ENCODE peak calls at places on chromosomes 3 and 15, in eight cellular contexts. Q, G, A, M, P, F, H and E are unnamed samples.
A peak's percentile ranks its signal among the peaks of the same experiment; 100 is the strongest.

GRCh38 chr3:55453871-55454496 is 33.1 kb downstream of the WNT5A start:
- DNase-seq in Q (no peak), G (no peak), A (no peak), M (no peak), P (no peak), F (no peak), H (no peak), E (no peak)

GRCh38 chr3:73007992-73008712 is 11.5 kb downstream of the PPP4R2 start:
- DNase-seq in Q (no peak), G (no peak), A (no peak), M (no peak), P (no peak), F (no peak), H (no peak), E (no peak)

GRCh38 chr15:65165875-65166274 is 19.3 kb downstream of the CLPX start:
- DNase-seq in Q (no peak), G (no peak), A (no peak), M (no peak), P (no peak), F (no peak), H (no peak), E (no peak)

GRCh38 chr3:33250712-33251111 is 26.5 kb upstream of the FBXL2 start:
- DNase-seq in Q (no peak), G (no peak), A (no peak), M (peak; percentile 14), P (no peak), F (no peak), H (no peak), E (no peak)

GRCh38 chr3:141334627-141335250 is 33.6 kb upstream of the ZBTB38 start:
- DNase-seq in Q (no peak), G (no peak), A (no peak), M (no peak), P (no peak), F (no peak), H (no peak), E (no peak)

GRCh38 chr15:58474741-58475323 is 43.0 kb downstream of the LIPC start:
- DNase-seq in Q (no peak), G (no peak), A (no peak), M (no peak), P (no peak), F (no peak), H (no peak), E (peak; percentile 47)

GRCh38 chr3:107392549-107393165 is 15.4 kb downstream of the CCDC54 start:
- DNase-seq in Q (no peak), G (no peak), A (no peak), M (peak; percentile 54), P (no peak), F (no peak), H (no peak), E (no peak)

GRCh38 chr3:16148783-16149182 is 25.7 kb upstream of the GALNT15 start:
- DNase-seq in Q (no peak), G (no peak), A (peak; percentile 86), M (peak; percentile 94), P (no peak), F (peak; percentile 95), H (no peak), E (no peak)

GRCh38 chr3:12681089-12681488 is 17.2 kb upstream of the RAF1 start:
- DNase-seq in Q (no peak), G (no peak), A (no peak), M (no peak), P (no peak), F (no peak), H (no peak), E (no peak)

GRCh38 chr3:187568171-187568570 is 102.0 kb downstream of the SST start:
- DNase-seq in Q (no peak), G (no peak), A (no peak), M (no peak), P (no peak), F (no peak), H (no peak), E (no peak)

GRCh38 chr3:107222927-107223326 is 154.3 kb upstream of the CCDC54 start:
- DNase-seq in Q (no peak), G (no peak), A (no peak), M (no peak), P (no peak), F (no peak), H (no peak), E (no peak)

GRCh38 chr3:4824948-4825325 is 154.3 kb upstream of the BHLHE40 start:
- DNase-seq in Q (no peak), G (no peak), A (no peak), M (peak; percentile 81), P (peak; percentile 53), F (no peak), H (no peak), E (no peak)

GRCh38 chr15:40578892-40579291 is 9.8 kb downstream of the RPUSD2 start:
- DNase-seq in Q (no peak), G (no peak), A (no peak), M (no peak), P (no peak), F (no peak), H (no peak), E (no peak)

GRCh38 chr15:41022487-41023090 is 69.3 kb downstream of the CHAC1 start:
- DNase-seq in Q (peak; percentile 60), G (peak; percentile 46), A (peak; percentile 34), M (peak; percentile 56), P (no peak), F (no peak), H (peak; percentile 56), E (peak; percentile 8)

GRCh38 chr3:193665370-193665989 is 72.5 kb downstream of the OPA1 start:
- DNase-seq in Q (no peak), G (no peak), A (no peak), M (peak; percentile 58), P (no peak), F (no peak), H (peak; percentile 15), E (no peak)

GRCh38 chr3:23713641-23714040 is 92.1 kb upstream of the UBE2E1 start:
- DNase-seq in Q (no peak), G (no peak), A (no peak), M (peak; percentile 28), P (no peak), F (no peak), H (no peak), E (no peak)

GRCh38 chr3:12440927-12441326 is 43.4 kb upstream of the TSEN2 start:
- DNase-seq in Q (no peak), G (no peak), A (peak; percentile 52), M (peak; percentile 86), P (no peak), F (no peak), H (no peak), E (no peak)

GRCh38 chr3:108036984-108037741 is 53.7 kb downstream of the CD47 start:
- DNase-seq in Q (no peak), G (no peak), A (no peak), M (peak; percentile 9), P (no peak), F (no peak), H (no peak), E (peak; percentile 18)

GRCh38 chr15:90681056-90681455 is 36.1 kb upstream of the BLM start:
- DNase-seq in Q (no peak), G (no peak), A (no peak), M (no peak), P (no peak), F (no peak), H (no peak), E (no peak)

GRCh38 chr15:90893175-90894090 is 9.1 kb downstream of the FES start:
- DNase-seq in Q (no peak), G (no peak), A (no peak), M (no peak), P (no peak), F (no peak), H (no peak), E (no peak)

GRCh38 chr3:153783804-153784203 is 337.4 kb upstream of the ARHGEF26 start:
- DNase-seq in Q (no peak), G (no peak), A (no peak), M (no peak), P (no peak), F (no peak), H (no peak), E (no peak)

GRCh38 chr3:128555098-128555825 is 62.3 kb upstream of the GATA2 start:
- DNase-seq in Q (peak; percentile 43), G (no peak), A (no peak), M (no peak), P (no peak), F (no peak), H (no peak), E (peak; percentile 16)

GRCh38 chr3:128553560-128553959 is 60.6 kb upstream of the GATA2 start:
- DNase-seq in Q (no peak), G (no peak), A (no peak), M (no peak), P (no peak), F (no peak), H (no peak), E (no peak)

GRCh38 chr3:128555881-128556280 is 62.9 kb upstream of the GATA2 start:
- DNase-seq in Q (no peak), G (no peak), A (no peak), M (no peak), P (no peak), F (no peak), H (no peak), E (no peak)

GRCh38 chr3:128554465-128555097 is 61.6 kb upstream of the GATA2 start:
- DNase-seq in Q (no peak), G (no peak), A (no peak), M (no peak), P (no peak), F (no peak), H (no peak), E (no peak)

GRCh38 chr3:128554100-128554464 is 61.1 kb upstream of the GATA2 start:
- DNase-seq in Q (no peak), G (no peak), A (no peak), M (peak; percentile 72), P (no peak), F (no peak), H (no peak), E (no peak)
- TF ChIP-seq CTCF in Q (no peak), G (no peak), A (no peak), M (peak; percentile 43), P (no peak), F (no peak), H (no peak), E (no peak)

GRCh38 chr3:45001738-45002137 is 24.4 kb upstream of the CLEC3B start:
- DNase-seq in Q (no peak), G (no peak), A (no peak), M (no peak), P (no peak), F (no peak), H (no peak), E (no peak)
- TF ChIP-seq CTCF in Q (no peak), G (no peak), A (no peak), M (peak; percentile 32), P (no peak), F (no peak), H (no peak), E (no peak)

GRCh38 chr3:43996379-43997301 is 245.0 kb upstream of the TOPAZ1 start:
- DNase-seq in Q (peak; percentile 81), G (peak; percentile 62), A (no peak), M (peak; percentile 63), P (no peak), F (no peak), H (no peak), E (no peak)
- TF ChIP-seq CTCF in Q (peak; percentile 40), G (no peak), A (no peak), M (peak; percentile 51), P (no peak), F (no peak), H (peak; percentile 54), E (no peak)

DNA sequence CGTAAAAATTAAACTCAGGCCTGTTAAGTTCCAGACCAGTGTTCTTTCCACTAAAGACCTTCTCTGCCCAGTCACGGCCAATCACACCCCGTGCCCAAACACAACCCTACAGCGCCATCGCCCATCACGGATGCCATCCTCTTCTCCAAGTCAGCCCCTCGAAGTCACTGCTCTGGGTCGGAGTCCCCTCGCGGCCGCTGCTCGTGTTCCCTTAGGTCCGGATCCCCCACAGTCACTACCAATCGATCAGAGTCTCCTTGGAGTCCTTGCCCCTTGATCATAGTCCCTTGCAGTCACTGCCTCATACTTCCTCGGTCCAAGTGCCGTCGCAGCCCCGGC is 491 bp downstream of the PCYT1A start:
- DNase-seq in Q (no peak), G (no peak), A (peak; percentile 62), M (peak; percentile 20), P (no peak), F (no peak), H (no peak), E (no peak)
- TF ChIP-seq CTCF in Q (no peak), G (no peak), A (no peak), M (no peak), P (no peak), F (no peak), H (no peak), E (no peak)